ENCODE peak calls at places on chromosomes 16 and 17, in six cellular contexts. One of them, this sample, is unnamed.

GRCh38 chr17:54426287-54426886 is 474.3 kb upstream of the TOM1L1 start:
- DNase-seq in Peyer's patch: no peak
- DNase-seq in GM12892: no peak
- DNase-seq in uterus: no peak
- DNase-seq in adrenal gland: no peak
- DNase-seq in IMR-90: no peak
- DNase-seq in this sample: no peak

GRCh38 chr17:50675627-50676026 is 32.1 kb downstream of the ANKRD40 start:
- DNase-seq in uterus: no peak
- DNase-seq in Peyer's patch: peak
- DNase-seq in IMR-90: no peak
- DNase-seq in GM12892: no peak
- DNase-seq in adrenal gland: no peak
- DNase-seq in this sample: no peak

GRCh38 chr17:13619462-13619861 is 17.7 kb upstream of the HS3ST3A1 start:
- DNase-seq in IMR-90: no peak
- DNase-seq in uterus: no peak
- DNase-seq in GM12892: no peak
- DNase-seq in adrenal gland: no peak
- DNase-seq in Peyer's patch: no peak
- DNase-seq in this sample: no peak

GRCh38 chr16:2898831-2899563 is 12.7 kb upstream of the FLYWCH1 start:
- DNase-seq in uterus: no peak
- DNase-seq in adrenal gland: no peak
- DNase-seq in GM12892: no peak
- DNase-seq in IMR-90: no peak
- DNase-seq in Peyer's patch: no peak
- DNase-seq in this sample: no peak

GRCh38 chr16:78485188-78485898 is 385.9 kb downstream of the WWOX start:
- DNase-seq in uterus: no peak
- DNase-seq in IMR-90: no peak
- DNase-seq in adrenal gland: no peak
- DNase-seq in Peyer's patch: no peak
- DNase-seq in GM12892: no peak
- DNase-seq in this sample: no peak

GRCh38 chr17:68401288-68401687 is 56.0 kb downstream of the WIPI1 start:
- DNase-seq in GM12892: no peak
- DNase-seq in uterus: no peak
- DNase-seq in Peyer's patch: no peak
- DNase-seq in adrenal gland: no peak
- DNase-seq in IMR-90: no peak
- DNase-seq in this sample: no peak

GRCh38 chr17:36608280-36608679 is 6.9 kb downstream of the MRM1 start:
- DNase-seq in Peyer's patch: no peak
- DNase-seq in uterus: no peak
- DNase-seq in GM12892: no peak
- DNase-seq in adrenal gland: no peak
- DNase-seq in IMR-90: no peak
- DNase-seq in this sample: no peak

GRCh38 chr17:37259030-37259735 is 116.6 kb upstream of the C17orf78 start:
- DNase-seq in GM12892: no peak
- DNase-seq in IMR-90: peak
- DNase-seq in adrenal gland: no peak
- DNase-seq in Peyer's patch: no peak
- DNase-seq in uterus: no peak
- DNase-seq in this sample: no peak

GRCh38 chr17:82399601-82400101 is 18.5 kb upstream of the HEXD start:
- DNase-seq in uterus: no peak
- DNase-seq in GM12892: no peak
- DNase-seq in IMR-90: no peak
- DNase-seq in Peyer's patch: no peak
- DNase-seq in adrenal gland: no peak
- DNase-seq in this sample: no peak

GRCh38 chr17:21291357-21291756 is 6.8 kb downstream of the MAP2K3 start:
- DNase-seq in GM12892: no peak
- DNase-seq in uterus: no peak
- DNase-seq in Peyer's patch: no peak
- DNase-seq in IMR-90: no peak
- DNase-seq in adrenal gland: no peak
- DNase-seq in this sample: no peak

GRCh38 chr17:16969931-16970906 is 1.7 kb downstream of the TNFRSF13B start:
- DNase-seq in adrenal gland: no peak
- DNase-seq in Peyer's patch: no peak
- DNase-seq in IMR-90: no peak
- DNase-seq in uterus: no peak
- DNase-seq in GM12892: no peak
- DNase-seq in this sample: no peak

GRCh38 chr16:85491798-85492616 is 121.1 kb upstream of the GSE1 start:
- DNase-seq in GM12892: no peak
- DNase-seq in IMR-90: no peak
- DNase-seq in adrenal gland: peak
- DNase-seq in Peyer's patch: no peak
- DNase-seq in uterus: peak
- DNase-seq in this sample: peak

GRCh38 chr17:36778458-36778857 is 158.8 kb upstream of the LHX1 start:
- DNase-seq in Peyer's patch: no peak
- DNase-seq in uterus: no peak
- DNase-seq in GM12892: no peak
- DNase-seq in adrenal gland: no peak
- DNase-seq in IMR-90: no peak
- DNase-seq in this sample: no peak

GRCh38 chr17:68576811-68577551 is 24.2 kb downstream of the FAM20A start:
- DNase-seq in uterus: peak
- DNase-seq in adrenal gland: no peak
- DNase-seq in GM12892: no peak
- DNase-seq in IMR-90: peak
- DNase-seq in Peyer's patch: no peak
- DNase-seq in this sample: no peak

GRCh38 chr16:30053376-30054015 is 12.1 kb upstream of the ALDOA start:
- DNase-seq in uterus: no peak
- DNase-seq in GM12892: no peak
- DNase-seq in IMR-90: peak
- DNase-seq in Peyer's patch: no peak
- DNase-seq in adrenal gland: no peak
- DNase-seq in this sample: no peak

GRCh38 chr17:55454906-55455474 is 33.4 kb upstream of the MMD start:
- DNase-seq in GM12892: no peak
- DNase-seq in IMR-90: peak
- DNase-seq in Peyer's patch: no peak
- DNase-seq in adrenal gland: no peak
- DNase-seq in uterus: no peak
- DNase-seq in this sample: no peak

GRCh38 chr16:57536306-57537193 is at the start of gene CCDC102A:
- DNase-seq in GM12892: no peak
- DNase-seq in Peyer's patch: no peak
- DNase-seq in adrenal gland: peak
- DNase-seq in uterus: no peak
- DNase-seq in IMR-90: no peak
- DNase-seq in this sample: peak
- TF ChIP-seq POLR2A in GM12892: peak
- TF ChIP-seq POLR2A in Peyer's patch: no peak
- TF ChIP-seq POLR2A in adrenal gland: no peak
- TF ChIP-seq POLR2A in uterus: no peak
- TF ChIP-seq POLR2A in IMR-90: peak
- TF ChIP-seq POLR2A in this sample: no peak

GRCh38 chr17:47252766-47253512 is 688 bp upstream of the ITGB3 start:
- DNase-seq in IMR-90: no peak
- DNase-seq in uterus: no peak
- DNase-seq in Peyer's patch: no peak
- DNase-seq in GM12892: no peak
- DNase-seq in adrenal gland: no peak
- DNase-seq in this sample: no peak
- TF ChIP-seq POLR2A in IMR-90: no peak
- TF ChIP-seq POLR2A in uterus: no peak
- TF ChIP-seq POLR2A in Peyer's patch: no peak
- TF ChIP-seq POLR2A in GM12892: no peak
- TF ChIP-seq POLR2A in adrenal gland: no peak
- TF ChIP-seq POLR2A in this sample: no peak

GRCh38 chr17:67200727-67201301 is 44.2 kb downstream of the HELZ start:
- DNase-seq in adrenal gland: no peak
- DNase-seq in GM12892: no peak
- DNase-seq in IMR-90: no peak
- DNase-seq in Peyer's patch: no peak
- DNase-seq in uterus: no peak
- DNase-seq in this sample: no peak
- TF ChIP-seq POLR2A in adrenal gland: no peak
- TF ChIP-seq POLR2A in GM12892: no peak
- TF ChIP-seq POLR2A in IMR-90: no peak
- TF ChIP-seq POLR2A in Peyer's patch: no peak
- TF ChIP-seq POLR2A in uterus: no peak
- TF ChIP-seq POLR2A in this sample: no peak

GRCh38 chr17:59561042-59561441 is 4.4 kb upstream of the DHX40 start:
- DNase-seq in uterus: no peak
- DNase-seq in Peyer's patch: no peak
- DNase-seq in GM12892: peak
- DNase-seq in IMR-90: peak
- DNase-seq in adrenal gland: peak
- DNase-seq in this sample: no peak

GRCh38 chr17:59565959-59566324 is 532 bp downstream of the DHX40 start:
- DNase-seq in GM12892: peak
- DNase-seq in IMR-90: peak
- DNase-seq in Peyer's patch: peak
- DNase-seq in adrenal gland: peak
- DNase-seq in uterus: no peak
- DNase-seq in this sample: no peak

DNA sequence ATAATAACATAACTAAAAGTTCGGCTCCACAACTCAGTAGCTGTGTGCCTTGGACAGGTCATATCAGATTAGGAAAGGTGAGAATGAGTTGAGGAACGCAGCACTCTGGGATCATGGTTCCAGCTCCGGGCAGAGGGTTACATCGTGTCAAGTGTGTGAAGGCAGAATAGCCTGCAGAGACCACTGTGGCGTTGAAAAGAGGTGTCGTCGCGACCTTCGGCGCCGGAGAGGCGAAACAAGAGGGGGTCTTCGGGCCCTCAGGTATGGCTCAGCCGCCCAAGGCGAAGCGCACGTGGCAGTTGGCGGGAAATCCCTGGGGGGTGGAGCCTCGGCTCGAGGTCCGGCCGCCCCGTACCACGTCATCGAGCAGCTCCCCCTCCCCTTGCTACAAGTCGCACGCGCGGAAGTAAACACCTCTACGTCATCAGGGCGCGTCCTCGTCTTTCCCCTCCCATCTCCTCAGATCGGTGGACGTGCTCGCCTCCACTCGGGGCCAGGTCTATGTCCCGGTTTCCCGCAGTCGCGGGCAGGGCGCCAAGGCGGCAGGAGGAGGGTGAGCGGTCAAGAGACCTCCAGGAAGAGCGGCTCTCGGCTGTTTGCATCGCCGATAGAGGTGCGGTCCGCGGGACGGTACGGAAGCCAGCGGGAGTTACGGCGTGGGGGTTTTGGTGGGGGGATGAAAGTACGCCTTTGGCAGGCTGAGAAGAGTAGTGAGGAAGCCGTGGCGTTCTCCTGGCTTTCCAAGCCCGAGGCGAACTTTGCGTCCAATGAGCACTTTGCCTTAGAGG is at the start of gene DHX40:
- DNase-seq in GM12892: peak
- DNase-seq in Peyer's patch: peak
- DNase-seq in uterus: peak
- DNase-seq in IMR-90: peak
- DNase-seq in adrenal gland: peak
- DNase-seq in this sample: peak
- TF ChIP-seq POLR2A in GM12892: peak
- TF ChIP-seq POLR2A in Peyer's patch: peak
- TF ChIP-seq POLR2A in uterus: peak
- TF ChIP-seq POLR2A in IMR-90: peak
- TF ChIP-seq POLR2A in adrenal gland: peak
- TF ChIP-seq POLR2A in this sample: no peak